ENCODE peak calls at places on chromosomes 13 and 19, in eight cellular contexts. C is CD8-positive, alpha-beta T cell; W is ovary; D is BE2C; Z is breast epithelium; I is spleen; L is foreskin fibroblast; V is endodermal cell. P is an unnamed sample.

GRCh38 chr19:32599258-32599657 is 18.3 kb downstream of the PDCD5 start:
- DNase-seq in C (no peak), W (no peak), D (no peak), Z (no peak), I (no peak), L (no peak), V (no peak), P (no peak)

GRCh38 chr13:66858163-66858562 is 372.0 kb downstream of the PCDH9 start:
- DNase-seq in C (no peak), W (no peak), D (no peak), Z (no peak), I (no peak), L (no peak), V (no peak), P (no peak)

GRCh38 chr13:42615691-42616090 is 41.7 kb downstream of the TNFSF11 start:
- DNase-seq in C (no peak), W (no peak), D (no peak), Z (no peak), I (no peak), L (peak), V (no peak), P (no peak)

GRCh38 chr19:33486407-33486806 is 35.2 kb downstream of the PEPD start:
- DNase-seq in C (no peak), W (no peak), D (no peak), Z (no peak), I (peak), L (no peak), V (no peak), P (peak)

GRCh38 chr13:44004881-44005280 is 125.2 kb downstream of the LACC1 start:
- DNase-seq in C (no peak), W (no peak), D (no peak), Z (no peak), I (no peak), L (peak), V (no peak), P (no peak)

GRCh38 chr13:34012354-34012753 is 194.4 kb downstream of the RFC3 start:
- DNase-seq in C (no peak), W (no peak), D (no peak), Z (no peak), I (no peak), L (no peak), V (no peak), P (no peak)

GRCh38 chr13:63367522-63368198 is 1952.0 kb upstream of the PCDH20 start:
- DNase-seq in C (no peak), W (no peak), D (no peak), Z (no peak), I (no peak), L (peak), V (peak), P (no peak)

GRCh38 chr13:105497597-105497996 is 1037.9 kb downstream of the EFNB2 start:
- DNase-seq in C (no peak), W (no peak), D (no peak), Z (no peak), I (no peak), L (no peak), V (no peak), P (no peak)

GRCh38 chr13:50693755-50694154 is 149.7 kb downstream of the DLEU7 start:
- DNase-seq in C (no peak), W (no peak), D (no peak), Z (no peak), I (no peak), L (peak), V (no peak), P (no peak)

GRCh38 chr13:59666504-59666903 is 497.2 kb downstream of the DIAPH3 start:
- DNase-seq in C (no peak), W (no peak), D (no peak), Z (no peak), I (no peak), L (no peak), V (no peak), P (no peak)

GRCh38 chr19:48739835-48740704 is at the start of gene RASIP1:
- DNase-seq in C (no peak), W (peak), D (no peak), Z (no peak), I (peak), L (no peak), V (peak), P (no peak)

GRCh38 chr13:97834255-97834654 is 119.2 kb upstream of the IPO5 start:
- DNase-seq in C (no peak), W (no peak), D (no peak), Z (no peak), I (no peak), L (peak), V (no peak), P (no peak)

GRCh38 chr13:77599351-77599750 is 63.8 kb downstream of the SCEL start:
- DNase-seq in C (no peak), W (no peak), D (no peak), Z (no peak), I (no peak), L (no peak), V (no peak), P (no peak)

GRCh38 chr19:53076984-53077383 is 26.2 kb downstream of the ZNF160 start:
- DNase-seq in C (no peak), W (no peak), D (peak), Z (no peak), I (no peak), L (peak), V (peak), P (no peak)

GRCh38 chr19:41928221-41928683 is at the start of gene ERFL:
- DNase-seq in C (no peak), W (no peak), D (no peak), Z (no peak), I (peak), L (no peak), V (peak), P (no peak)

GRCh38 chr19:54179921-54180452 is 7.0 kb upstream of the TMC4 start:
- DNase-seq in C (no peak), W (no peak), D (peak), Z (no peak), I (peak), L (peak), V (peak), P (no peak)

GRCh38 chr19:55642153-55643002 is 1.1 kb upstream of the ZNF581 start:
- DNase-seq in C (peak), W (peak), D (peak), Z (no peak), I (peak), L (peak), V (peak), P (no peak)

GRCh38 chr13:40193290-40194203 is 472.9 kb downstream of the FOXO1 start:
- DNase-seq in C (no peak), W (no peak), D (no peak), Z (peak), I (no peak), L (peak), V (no peak), P (no peak)

GRCh38 chr13:42110410-42111155 is 62.1 kb downstream of the DGKH start:
- DNase-seq in C (peak), W (no peak), D (peak), Z (no peak), I (no peak), L (peak), V (no peak), P (no peak)

GRCh38 chr13:27374650-27375049 is 49.8 kb upstream of the GTF3A start:
- DNase-seq in C (peak), W (peak), D (peak), Z (peak), I (no peak), L (peak), V (peak), P (no peak)

GRCh38 chr13:41942462-41943094 is 18.3 kb downstream of the VWA8 start:
- DNase-seq in C (no peak), W (no peak), D (peak), Z (no peak), I (no peak), L (peak), V (peak), P (no peak)

GRCh38 chr19:55451522-55452380 is 8.7 kb upstream of the SHISA7 start:
- DNase-seq in C (no peak), W (no peak), D (no peak), Z (no peak), I (no peak), L (no peak), V (peak), P (no peak)

GRCh38 chr13:23541221-23541620 is 29.0 kb upstream of the TNFRSF19 start:
- DNase-seq in C (no peak), W (no peak), D (no peak), Z (no peak), I (no peak), L (peak), V (no peak), P (no peak)
- TF ChIP-seq CTCF in C (no peak), W (no peak), D (no peak), Z (no peak), I (no peak), L (no peak), V (no peak), P (no peak)

GRCh38 chr19:7926021-7926726 is at the start of gene CTXN1:
- DNase-seq in C (peak), W (peak), D (peak), Z (no peak), I (peak), L (peak), V (peak), P (no peak)
- TF ChIP-seq CTCF in C (no peak), W (no peak), D (no peak), Z (no peak), I (no peak), L (no peak), V (peak), P (peak)

DNA sequence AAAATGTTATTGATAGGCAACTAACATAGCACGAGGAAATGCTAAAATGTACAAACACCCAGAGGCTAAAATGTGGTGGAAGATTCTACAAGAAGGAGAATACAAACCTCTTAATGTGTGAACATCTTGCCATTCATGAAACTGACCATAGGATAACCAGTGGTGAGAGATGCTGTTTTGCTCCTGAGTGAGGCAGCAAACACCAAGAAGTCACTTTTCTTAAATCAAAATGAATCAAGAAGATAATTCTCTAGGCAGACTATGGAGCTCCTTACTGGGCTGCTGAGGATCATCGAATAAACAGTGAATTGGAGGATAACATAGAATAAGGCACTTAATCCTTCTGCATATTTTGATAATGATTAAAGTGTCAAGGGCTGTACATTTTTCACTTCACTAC is 375.4 kb upstream of the SLITRK6 start:
- DNase-seq in C (no peak), W (no peak), D (no peak), Z (no peak), I (no peak), L (no peak), V (no peak), P (no peak)
- TF ChIP-seq CTCF in C (no peak), W (no peak), D (peak), Z (no peak), I (no peak), L (no peak), V (peak), P (no peak)

GRCh38 chr13:24691381-24691780 is 11.2 kb downstream of the ATP12A start:
- DNase-seq in C (no peak), W (no peak), D (no peak), Z (no peak), I (no peak), L (no peak), V (no peak), P (no peak)

GRCh38 chr13:24698686-24699085 is 18.5 kb downstream of the ATP12A start:
- DNase-seq in C (no peak), W (no peak), D (no peak), Z (no peak), I (peak), L (no peak), V (no peak), P (no peak)

GRCh38 chr13:24694907-24695306 is 14.7 kb downstream of the ATP12A start:
- DNase-seq in C (no peak), W (no peak), D (no peak), Z (no peak), I (no peak), L (no peak), V (no peak), P (no peak)

GRCh38 chr13:24692541-24692940 is 12.3 kb downstream of the ATP12A start:
- DNase-seq in C (no peak), W (no peak), D (no peak), Z (no peak), I (no peak), L (peak), V (no peak), P (no peak)

GRCh38 chr13:24693862-24694471 is 13.8 kb downstream of the ATP12A start:
- DNase-seq in C (no peak), W (no peak), D (peak), Z (no peak), I (no peak), L (peak), V (peak), P (no peak)
- TF ChIP-seq CTCF in C (peak), W (no peak), D (peak), Z (peak), I (peak), L (peak), V (peak), P (peak)

GRCh38 chr13:71977028-71977427 is 110.0 kb upstream of the DACH1 start:
- DNase-seq in C (no peak), W (no peak), D (no peak), Z (no peak), I (no peak), L (no peak), V (no peak), P (no peak)

GRCh38 chr13:71979616-71980015 is 112.6 kb upstream of the DACH1 start:
- DNase-seq in C (no peak), W (no peak), D (peak), Z (no peak), I (no peak), L (peak), V (peak), P (no peak)
- TF ChIP-seq CTCF in C (no peak), W (no peak), D (peak), Z (no peak), I (no peak), L (no peak), V (peak), P (peak)

DNA sequence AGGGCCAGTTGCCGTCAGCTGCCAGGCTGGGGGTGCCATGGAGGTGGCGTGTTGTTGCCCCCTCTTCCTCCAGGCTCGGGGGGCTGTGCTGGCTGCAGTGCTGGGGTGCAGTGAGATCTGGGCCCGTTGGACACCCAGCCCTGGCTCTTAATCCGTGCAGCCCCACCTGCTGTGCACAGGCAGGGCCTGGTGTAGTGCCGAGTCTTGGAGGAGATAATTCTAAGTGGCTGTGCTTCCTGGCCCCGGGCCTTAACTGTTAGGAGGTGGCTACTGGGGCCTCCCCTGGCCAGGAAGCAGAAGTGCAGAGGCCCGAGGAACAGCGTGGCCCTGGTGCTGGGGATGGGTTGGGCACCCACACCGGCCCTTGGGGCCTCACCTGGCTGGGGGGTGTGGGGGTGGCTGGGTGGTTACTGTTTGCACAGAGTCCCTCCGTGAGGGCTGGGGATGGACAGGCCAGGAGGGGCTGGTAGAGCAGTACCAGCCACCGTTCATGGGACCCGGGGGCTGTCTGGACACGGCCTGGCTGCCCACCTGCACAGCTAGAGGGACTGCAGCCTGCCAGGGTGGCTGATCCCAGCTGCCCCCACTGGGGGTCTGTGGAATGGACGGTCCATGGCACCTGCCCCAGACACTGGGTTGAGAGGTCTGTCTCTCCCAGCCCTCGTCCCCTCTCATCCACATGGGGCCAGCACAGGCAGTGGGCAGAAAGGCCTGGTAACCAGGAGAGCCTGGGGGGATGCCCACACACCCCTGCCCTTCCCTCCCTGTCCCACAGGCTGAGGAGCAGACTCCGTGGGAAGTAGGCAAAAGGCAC is 3.3 kb downstream of the GPX4 start:
- DNase-seq in C (no peak), W (peak), D (no peak), Z (no peak), I (peak), L (peak), V (peak), P (no peak)
- TF ChIP-seq CTCF in C (no peak), W (no peak), D (no peak), Z (peak), I (no peak), L (peak), V (peak), P (peak)

GRCh38 chr13:111335263-111335662 is 14.8 kb downstream of the TEX29 start:
- DNase-seq in C (no peak), W (no peak), D (no peak), Z (no peak), I (no peak), L (no peak), V (peak), P (no peak)
- TF ChIP-seq CTCF in C (no peak), W (no peak), D (no peak), Z (no peak), I (no peak), L (no peak), V (no peak), P (no peak)

DNA sequence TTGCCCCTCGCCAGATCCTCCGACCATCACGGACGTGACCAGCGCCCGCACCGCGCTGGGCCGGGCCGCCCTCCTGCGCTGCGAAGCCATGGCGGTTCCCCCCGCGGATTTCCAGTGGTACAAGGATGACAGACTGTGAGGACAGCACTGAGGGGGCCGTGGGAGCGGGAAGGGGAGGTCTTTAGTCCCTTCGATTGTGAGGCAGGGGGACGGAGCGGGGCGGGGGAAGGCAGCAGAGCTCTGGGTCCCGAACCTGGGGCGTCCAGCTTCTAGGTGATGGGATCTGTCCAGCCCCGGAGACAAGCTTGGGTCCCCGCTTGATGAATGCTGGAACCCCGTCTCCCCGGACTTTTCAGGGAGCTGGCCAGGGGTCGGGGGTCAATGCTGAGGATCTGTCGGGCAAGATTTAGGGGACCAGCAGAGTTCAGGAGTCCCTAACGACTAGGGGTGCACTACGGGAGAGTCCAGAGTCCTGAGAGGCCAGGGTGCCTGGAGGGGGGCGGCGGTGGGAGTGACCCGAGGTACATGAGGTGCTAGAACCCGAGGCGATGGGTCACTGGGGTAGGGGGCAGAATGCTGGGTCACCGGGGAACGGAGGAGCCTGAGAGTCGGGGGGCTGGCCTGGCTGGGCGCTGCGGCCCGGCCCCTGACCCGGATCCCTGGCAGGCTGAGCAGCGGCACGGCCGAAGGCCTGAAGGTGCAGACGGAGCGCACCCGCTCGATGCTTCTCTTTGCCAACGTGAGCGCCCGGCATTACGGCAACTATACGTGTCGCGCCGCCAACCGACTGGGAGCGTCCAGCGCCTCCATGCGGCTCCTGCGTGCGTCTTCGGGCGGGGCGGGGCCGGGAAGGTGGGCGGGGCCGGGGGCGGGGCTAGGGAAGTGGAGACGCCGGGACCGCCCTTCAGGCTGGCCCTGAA is 14.6 kb downstream of the VSIG10L start:
- DNase-seq in C (no peak), W (no peak), D (no peak), Z (no peak), I (peak), L (peak), V (peak), P (no peak)
- TF ChIP-seq CTCF in C (no peak), W (no peak), D (no peak), Z (no peak), I (no peak), L (no peak), V (peak), P (peak)

GRCh38 chr13:45194081-45194939 is 6.5 kb downstream of the KCTD4 start:
- DNase-seq in C (no peak), W (peak), D (no peak), Z (peak), I (no peak), L (peak), V (peak), P (no peak)
- TF ChIP-seq CTCF in C (no peak), W (no peak), D (peak), Z (peak), I (no peak), L (no peak), V (peak), P (peak)

GRCh38 chr19:39412867-39413268 is 399 bp downstream of the PLEKHG2 start:
- DNase-seq in C (no peak), W (no peak), D (no peak), Z (no peak), I (no peak), L (no peak), V (no peak), P (no peak)
- TF ChIP-seq CTCF in C (no peak), W (no peak), D (no peak), Z (peak), I (no peak), L (no peak), V (no peak), P (peak)